ENCODE peak calls at places on chromosomes 12 and 14, in nine cellular contexts. C is stimulated activated CD8-positive, alpha-beta memory T cell treated with anti-CD3 and anti-CD28 coated beads, Interleukin-12 subunit alpha, Interleukin-12 subunit beta, amount 100 ng/mL, for 1 hour; F is PC-3; I is activated naive CD4-positive, alpha-beta T cell; S is nucleus accumbens; J is ovary; A is NCI-H2029 treated with DMSO at 0.1 percent for 48 hours; G is cardiac muscle cell; V is WTC11. B is an unnamed sample.

GRCh38 chr14:58899317-58899713 is 261.6 kb downstream of the DACT1 start:
- DNase-seq in J (no peak), A (no peak), F (peak), I (no peak), C (no peak), S (no peak), V (no peak), G (peak), B (no peak)

GRCh38 chr14:68458840-68459469 is 333.9 kb downstream of the ZFP36L1 start:
- DNase-seq in V (peak), G (peak), J (no peak), A (peak), I (no peak), F (peak), S (no peak), C (no peak), B (peak)

GRCh38 chr12:123896786-123897185 is 75.8 kb downstream of the CCDC92 start:
- DNase-seq in I (no peak), S (no peak), A (no peak), F (no peak), G (peak), V (no peak), C (no peak), J (no peak), B (no peak)

GRCh38 chr12:23423796-23424195 is 525.7 kb downstream of the SOX5 start:
- DNase-seq in G (no peak), S (no peak), J (no peak), C (no peak), I (no peak), F (no peak), A (no peak), V (no peak), B (no peak)

GRCh38 chr14:101062065-101062450 is 158.5 kb upstream of the RTL1 start:
- DNase-seq in F (no peak), V (no peak), C (no peak), G (no peak), J (peak), S (no peak), I (no peak), A (no peak), B (no peak)

GRCh38 chr12:83471341-83471740 is 784.6 kb downstream of the TMTC2 start:
- DNase-seq in A (no peak), G (no peak), C (no peak), V (no peak), F (no peak), S (no peak), J (no peak), I (no peak), B (no peak)

GRCh38 chr14:89330236-89331002 is 86.6 kb downstream of the FOXN3 start:
- DNase-seq in A (no peak), C (no peak), J (peak), G (peak), F (no peak), S (no peak), V (no peak), I (no peak), B (no peak)

GRCh38 chr14:90239139-90239538 is 17.2 kb upstream of the PSMC1 start:
- DNase-seq in C (no peak), S (no peak), F (no peak), G (peak), J (no peak), V (no peak), I (no peak), A (no peak), B (no peak)

GRCh38 chr12:49825360-49825970 is 2.7 kb downstream of the NCKAP5L start:
- DNase-seq in I (no peak), V (no peak), C (no peak), A (no peak), F (no peak), S (no peak), J (no peak), G (peak), B (no peak)